ENCODE peak calls at places on chromosome 1, in four cellular contexts. L is HEK293T, I is K562, E is HepG2. O is an unnamed sample.

GRCh38 chr1:94713472-94714141 is 106.5 kb upstream of the SLC44A3 start:
- DNase-seq in L (no peak), I (no peak), E (peak), O (peak)

GRCh38 chr1:44059956-44060355 is 28.7 kb upstream of the SLC6A9 start:
- DNase-seq in L (no peak), I (no peak), E (no peak), O (no peak)

GRCh38 chr1:182739545-182739944 is 50.0 kb upstream of the NPL start:
- DNase-seq in L (no peak), I (peak), E (peak), O (peak)

GRCh38 chr1:19764848-19765247 is 34.9 kb downstream of the TMCO4 start:
- DNase-seq in L (no peak), I (no peak), E (no peak), O (no peak)

GRCh38 chr1:63921357-63921756 is 147.5 kb downstream of the ROR1 start:
- DNase-seq in L (no peak), I (no peak), E (no peak), O (no peak)

GRCh38 chr1:156944268-156944667 is 23.8 kb downstream of the LRRC71 start:
- DNase-seq in L (no peak), I (no peak), E (no peak), O (no peak)

GRCh38 chr1:90616395-90616794 is 100.7 kb downstream of the BARHL2 start:
- DNase-seq in L (peak), I (peak), E (peak), O (peak)

GRCh38 chr1:160830321-160831153 is 32.1 kb downstream of the CD244 start:
- DNase-seq in L (peak), I (peak), E (peak), O (peak)

GRCh38 chr1:28058168-28058567 is 30.2 kb downstream of the EYA3 start:
- DNase-seq in L (no peak), I (no peak), E (no peak), O (no peak)

GRCh38 chr1:78250201-78250600 is 204.4 kb downstream of the GIPC2 start:
- DNase-seq in L (no peak), I (no peak), E (no peak), O (no peak)

GRCh38 chr1:156691665-156692408 is 13.5 kb downstream of the CRABP2 start:
- DNase-seq in L (no peak), I (peak), E (no peak), O (no peak)

GRCh38 chr1:22408180-22408579 is 43.5 kb upstream of the ZBTB40 start:
- DNase-seq in L (no peak), I (no peak), E (no peak), O (no peak)

GRCh38 chr1:202047977-202048376 is 37.6 kb downstream of the ELF3 start:
- DNase-seq in L (no peak), I (no peak), E (peak), O (no peak)

GRCh38 chr1:221743416-221744208 is 1.7 kb upstream of the DUSP10 start:
- DNase-seq in L (no peak), I (no peak), E (no peak), O (no peak)

GRCh38 chr1:164950453-164951052 is 391.6 kb downstream of the PBX1 start:
- DNase-seq in L (no peak), I (no peak), E (no peak), O (no peak)

GRCh38 chr1:12075195-12076114 is 12.4 kb downstream of the TNFRSF8 start:
- DNase-seq in L (no peak), I (no peak), E (no peak), O (no peak)

GRCh38 chr1:9671377-9672140 is 20.0 kb downstream of the PIK3CD start:
- DNase-seq in L (no peak), I (no peak), E (peak), O (no peak)

GRCh38 chr1:222618880-222619321 is 1.0 kb downstream of the MIA3 start:
- DNase-seq in L (peak), I (peak), E (peak), O (peak)

GRCh38 chr1:196651637-196652215 is at the start of gene CFH:
- DNase-seq in L (no peak), I (no peak), E (no peak), O (no peak)

GRCh38 chr1:207010726-207011125 is 21.8 kb downstream of the C1orf116 start:
- DNase-seq in L (no peak), I (no peak), E (no peak), O (no peak)

GRCh38 chr1:154608522-154609294 is 722 bp upstream of the ADAR start:
- DNase-seq in L (peak), I (peak), E (peak), O (peak)

GRCh38 chr1:12052997-12053686 is 10.0 kb upstream of the TNFRSF8 start:
- DNase-seq in L (no peak), I (no peak), E (no peak), O (no peak)

GRCh38 chr1:222109836-222110235 is 367.9 kb upstream of the DUSP10 start:
- DNase-seq in L (no peak), I (no peak), E (no peak), O (no peak)

GRCh38 chr1:220454155-220454777 is 73.7 kb upstream of the MARK1 start:
- DNase-seq in L (no peak), I (no peak), E (no peak), O (no peak)

GRCh38 chr1:218303176-218303575 is 18.1 kb downstream of the RRP15 start:
- DNase-seq in L (no peak), I (no peak), E (no peak), O (no peak)

GRCh38 chr1:218301217-218301616 is 16.1 kb downstream of the RRP15 start:
- DNase-seq in L (no peak), I (no peak), E (no peak), O (no peak)

GRCh38 chr1:218305447-218306064 is 20.5 kb downstream of the RRP15 start:
- DNase-seq in L (no peak), I (no peak), E (no peak), O (no peak)

GRCh38 chr1:218302155-218302554 is 17.1 kb downstream of the RRP15 start:
- DNase-seq in L (no peak), I (no peak), E (no peak), O (no peak)

DNA sequence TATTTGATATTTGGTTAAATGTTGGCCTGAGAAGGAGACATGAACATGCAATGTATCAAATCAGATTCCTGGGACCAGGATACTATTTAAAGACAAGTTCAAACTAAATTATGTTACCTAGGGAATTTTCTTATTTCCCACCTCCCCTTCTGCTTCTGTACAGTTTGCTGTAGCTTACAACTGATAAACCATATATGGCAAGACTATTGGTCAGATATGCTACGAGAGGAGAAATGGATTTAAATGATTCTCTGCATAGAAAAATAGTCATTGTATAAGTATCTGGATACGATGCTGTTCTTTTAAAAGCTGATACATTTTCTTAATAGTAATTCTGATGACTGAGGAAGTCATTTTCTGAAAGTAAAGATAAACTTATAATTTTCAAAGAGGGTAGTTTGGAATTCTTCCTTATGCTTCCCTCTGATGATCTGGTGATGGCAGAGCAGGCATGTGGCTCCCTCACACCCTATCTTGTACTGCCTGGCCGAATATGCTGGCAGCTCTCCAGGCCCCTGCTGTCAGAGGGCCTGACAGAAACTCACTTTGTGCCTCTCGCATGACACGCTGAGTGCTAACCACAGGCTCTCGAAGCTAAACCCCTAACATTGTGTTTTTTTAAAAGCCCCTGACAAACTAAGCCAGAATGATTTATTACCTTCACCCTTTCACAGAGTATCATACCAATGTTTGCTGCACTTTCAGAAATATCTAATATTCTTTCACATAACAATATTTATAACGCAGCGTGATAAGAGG is 19.4 kb downstream of the RRP15 start:
- DNase-seq in L (peak), I (peak), E (no peak), O (no peak)
- TF ChIP-seq ELF4 in L (no peak), I (peak), E (no peak), O (no peak)

GRCh38 chr1:55781944-55782482 is 566.8 kb upstream of the USP24 start:
- DNase-seq in L (no peak), I (no peak), E (no peak), O (no peak)
- TF ChIP-seq ELF4 in L (no peak), I (no peak), E (no peak), O (no peak)

GRCh38 chr1:40788561-40789341 is 5.2 kb downstream of the KCNQ4 start:
- DNase-seq in L (no peak), I (no peak), E (no peak), O (no peak)
- TF ChIP-seq ELF4 in L (no peak), I (no peak), E (no peak), O (no peak)

GRCh38 chr1:37410815-37411214 is 63.6 kb upstream of the ZC3H12A start:
- DNase-seq in L (peak), I (peak), E (peak), O (peak)
- TF ChIP-seq ELF4 in L (no peak), I (no peak), E (no peak), O (no peak)

GRCh38 chr1:96815914-96816313 is 94.3 kb downstream of the PTBP2 start:
- DNase-seq in L (no peak), I (no peak), E (no peak), O (no peak)
- TF ChIP-seq ELF4 in L (no peak), I (no peak), E (no peak), O (no peak)

DNA sequence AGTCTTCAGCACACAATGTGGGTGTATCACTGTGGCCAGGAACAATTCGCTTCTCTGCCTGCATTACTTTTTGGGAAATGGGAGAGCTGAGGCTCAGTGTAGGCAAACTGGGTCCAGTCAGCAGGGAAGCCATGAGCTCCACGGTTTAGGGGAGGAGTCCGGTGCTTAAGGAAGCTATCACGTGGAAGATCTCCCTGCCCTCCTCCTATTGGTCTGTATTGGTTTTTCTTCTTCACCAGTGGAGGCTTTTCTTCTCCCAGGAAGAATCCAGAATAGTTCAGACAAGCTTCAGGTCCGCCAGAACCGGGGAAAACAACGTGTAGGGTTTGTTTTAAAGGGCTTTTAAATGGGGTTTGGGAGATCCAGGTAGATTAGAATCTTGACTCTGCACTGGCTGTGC is 156.2 kb upstream of the CAMK1G start:
- DNase-seq in L (no peak), I (peak), E (no peak), O (no peak)
- TF ChIP-seq ELF4 in L (no peak), I (no peak), E (no peak), O (no peak)

GRCh38 chr1:173420330-173420806 is 56.8 kb upstream of the PRDX6 start:
- DNase-seq in L (peak), I (peak), E (peak), O (peak)

GRCh38 chr1:173423326-173423725 is 53.8 kb upstream of the PRDX6 start:
- DNase-seq in L (no peak), I (no peak), E (no peak), O (no peak)

GRCh38 chr1:173422456-173422976 is 54.6 kb upstream of the PRDX6 start:
- DNase-seq in L (no peak), I (no peak), E (no peak), O (no peak)

GRCh38 chr1:173421789-173422188 is 55.3 kb upstream of the PRDX6 start:
- DNase-seq in L (no peak), I (no peak), E (no peak), O (no peak)

GRCh38 chr1:173421266-173421665 is 55.9 kb upstream of the PRDX6 start:
- DNase-seq in L (no peak), I (no peak), E (no peak), O (no peak)
- TF ChIP-seq ELF4 in L (no peak), I (no peak), E (no peak), O (no peak)

DNA sequence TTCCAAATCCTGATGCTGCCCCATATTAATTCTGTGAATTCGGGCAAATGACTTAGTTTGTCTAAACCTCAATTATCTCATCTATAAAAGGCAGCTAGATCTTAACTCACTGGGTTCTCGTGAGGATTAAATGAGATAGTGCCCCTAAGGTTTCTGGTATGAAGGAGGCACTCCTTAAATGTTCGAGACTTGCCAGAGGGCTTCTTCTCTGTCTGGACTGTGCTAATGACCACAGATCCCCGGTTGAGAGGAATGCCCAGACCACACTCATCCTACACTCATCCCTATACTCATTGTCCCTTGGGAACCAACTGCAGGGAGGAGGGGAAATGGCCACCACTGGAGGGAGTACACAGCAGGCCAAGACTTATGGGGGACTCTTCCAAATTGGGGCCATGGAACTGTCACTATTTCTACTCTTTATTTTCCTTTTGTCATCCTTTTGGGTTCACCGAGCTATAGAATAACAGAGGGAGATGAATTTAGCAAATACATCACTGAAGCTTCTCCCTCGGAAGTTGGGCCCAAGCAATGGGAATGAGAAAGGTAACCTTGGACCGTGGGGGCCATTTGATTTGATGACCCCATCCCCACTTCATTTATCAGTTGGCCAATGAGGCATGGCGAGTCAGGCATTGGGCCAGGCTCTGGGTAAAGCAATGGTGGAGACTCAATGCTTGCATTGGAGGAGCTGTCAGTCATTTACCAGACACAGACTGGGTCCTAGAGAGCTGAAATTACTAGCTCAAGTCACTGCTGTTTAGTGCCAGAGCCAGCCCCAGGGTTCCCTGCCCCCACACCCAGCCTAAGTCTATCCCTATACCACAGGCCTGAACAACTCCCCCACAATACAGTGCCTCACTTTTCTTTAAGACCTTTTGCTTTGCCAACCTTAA is 5.1 kb downstream of the ATF3 start:
- DNase-seq in L (no peak), I (no peak), E (no peak), O (no peak)
- TF ChIP-seq ELF4 in L (no peak), I (no peak), E (no peak), O (no peak)

DNA sequence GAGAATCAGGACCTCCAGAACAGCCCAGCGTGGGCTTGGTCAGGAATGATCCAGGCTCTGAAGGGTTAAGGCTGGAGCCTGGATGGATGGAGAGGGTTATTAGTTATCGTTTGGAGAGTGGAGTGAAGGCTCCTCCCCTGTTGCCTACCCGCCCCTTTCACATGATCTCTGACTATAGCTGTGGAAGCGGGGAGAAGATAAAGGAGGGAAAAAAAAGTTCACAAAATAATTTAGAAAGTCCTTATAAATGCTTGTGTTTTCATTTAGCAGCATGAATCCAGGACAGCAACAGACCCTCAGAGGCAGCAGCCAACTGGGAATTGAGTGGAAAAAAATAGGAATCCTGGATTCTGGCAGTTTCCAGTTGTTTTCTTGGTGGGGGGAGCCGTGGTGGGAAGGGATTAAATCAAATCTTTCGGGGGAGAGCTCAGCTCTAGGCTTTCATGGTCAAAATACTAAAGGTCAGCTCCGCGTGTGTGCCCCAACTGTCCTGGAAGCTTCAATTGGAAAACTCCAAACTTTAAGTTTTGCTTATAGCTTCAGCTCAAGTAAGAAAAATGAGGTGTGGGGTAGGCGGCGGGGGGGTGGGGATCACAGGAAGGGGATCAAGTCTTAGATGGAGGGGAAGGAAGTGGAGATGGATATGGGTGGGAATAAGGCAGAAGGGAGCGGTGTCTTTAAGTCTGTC is 574 bp upstream of the DDR2 start:
- DNase-seq in L (peak), I (peak), E (no peak), O (no peak)
- TF ChIP-seq ELF4 in L (no peak), I (no peak), E (no peak), O (no peak)

O was measured in WTC11.